ENCODE peak calls at places on chromosomes 13 and 19, in seven cellular contexts. One of them, this sample, is unnamed.

GRCh38 chr13:19818223-19818842 is 35.6 kb upstream of the PSPC1 start:
- DNase-seq in MV-4-11: no peak
- DNase-seq in thoracic aorta: no peak
- DNase-seq in activated CD4-positive, alpha-beta T cell treated with anti-CD3 and anti-CD28 coated beads for 1 hour: peak; percentile 13
- DNase-seq in SIG-M5: no peak
- DNase-seq in A172: no peak
- DNase-seq in activated T-cell treated with anti-CD3 and anti-CD28 coated beads, Interleukin-2, amount 50 U/mL, for 72 hours: peak; percentile 45
- DNase-seq in this sample: no peak

GRCh38 chr13:26811636-26812035 is 51.0 kb upstream of the GPR12 start:
- DNase-seq in MV-4-11: no peak
- DNase-seq in thoracic aorta: no peak
- DNase-seq in activated CD4-positive, alpha-beta T cell treated with anti-CD3 and anti-CD28 coated beads for 1 hour: no peak
- DNase-seq in SIG-M5: no peak
- DNase-seq in A172: no peak
- DNase-seq in activated T-cell treated with anti-CD3 and anti-CD28 coated beads, Interleukin-2, amount 50 U/mL, for 72 hours: no peak
- DNase-seq in this sample: no peak

GRCh38 chr13:90336507-90336906 is 1011.0 kb upstream of the MIR17HG start:
- DNase-seq in MV-4-11: no peak
- DNase-seq in thoracic aorta: no peak
- DNase-seq in activated CD4-positive, alpha-beta T cell treated with anti-CD3 and anti-CD28 coated beads for 1 hour: no peak
- DNase-seq in SIG-M5: no peak
- DNase-seq in A172: no peak
- DNase-seq in activated T-cell treated with anti-CD3 and anti-CD28 coated beads, Interleukin-2, amount 50 U/mL, for 72 hours: no peak
- DNase-seq in this sample: no peak

GRCh38 chr13:40681341-40682051 is 15.1 kb upstream of the FOXO1 start:
- DNase-seq in MV-4-11: no peak
- DNase-seq in thoracic aorta: no peak
- DNase-seq in activated CD4-positive, alpha-beta T cell treated with anti-CD3 and anti-CD28 coated beads for 1 hour: no peak
- DNase-seq in SIG-M5: no peak
- DNase-seq in A172: peak; percentile 33
- DNase-seq in activated T-cell treated with anti-CD3 and anti-CD28 coated beads, Interleukin-2, amount 50 U/mL, for 72 hours: no peak
- DNase-seq in this sample: no peak

GRCh38 chr19:28960986-28961705 is 251.8 kb downstream of the UQCRFS1 start:
- DNase-seq in MV-4-11: no peak
- DNase-seq in thoracic aorta: no peak
- DNase-seq in activated CD4-positive, alpha-beta T cell treated with anti-CD3 and anti-CD28 coated beads for 1 hour: no peak
- DNase-seq in SIG-M5: no peak
- DNase-seq in A172: no peak
- DNase-seq in activated T-cell treated with anti-CD3 and anti-CD28 coated beads, Interleukin-2, amount 50 U/mL, for 72 hours: no peak
- DNase-seq in this sample: no peak

GRCh38 chr19:37304190-37304883 is 66.6 kb upstream of the ZNF527 start:
- DNase-seq in MV-4-11: no peak
- DNase-seq in thoracic aorta: no peak
- DNase-seq in activated CD4-positive, alpha-beta T cell treated with anti-CD3 and anti-CD28 coated beads for 1 hour: no peak
- DNase-seq in SIG-M5: no peak
- DNase-seq in A172: no peak
- DNase-seq in activated T-cell treated with anti-CD3 and anti-CD28 coated beads, Interleukin-2, amount 50 U/mL, for 72 hours: no peak
- DNase-seq in this sample: no peak

GRCh38 chr19:54921082-54921481 is 15.1 kb downstream of the NCR1 start:
- DNase-seq in MV-4-11: peak; percentile 41
- DNase-seq in thoracic aorta: no peak
- DNase-seq in activated CD4-positive, alpha-beta T cell treated with anti-CD3 and anti-CD28 coated beads for 1 hour: no peak
- DNase-seq in SIG-M5: no peak
- DNase-seq in A172: no peak
- DNase-seq in activated T-cell treated with anti-CD3 and anti-CD28 coated beads, Interleukin-2, amount 50 U/mL, for 72 hours: no peak
- DNase-seq in this sample: no peak

GRCh38 chr19:29211562-29212416 is 1.2 kb downstream of the UQCRFS1 start:
- DNase-seq in MV-4-11: peak; percentile 15
- DNase-seq in thoracic aorta: no peak
- DNase-seq in activated CD4-positive, alpha-beta T cell treated with anti-CD3 and anti-CD28 coated beads for 1 hour: no peak
- DNase-seq in SIG-M5: no peak
- DNase-seq in A172: no peak
- DNase-seq in activated T-cell treated with anti-CD3 and anti-CD28 coated beads, Interleukin-2, amount 50 U/mL, for 72 hours: peak; percentile 14
- DNase-seq in this sample: no peak

GRCh38 chr19:30316000-30316491 is 56.1 kb upstream of the ZNF536 start:
- DNase-seq in MV-4-11: no peak
- DNase-seq in thoracic aorta: no peak
- DNase-seq in activated CD4-positive, alpha-beta T cell treated with anti-CD3 and anti-CD28 coated beads for 1 hour: no peak
- DNase-seq in SIG-M5: no peak
- DNase-seq in A172: no peak
- DNase-seq in activated T-cell treated with anti-CD3 and anti-CD28 coated beads, Interleukin-2, amount 50 U/mL, for 72 hours: no peak
- DNase-seq in this sample: no peak

GRCh38 chr13:98657506-98658085 is 80.7 kb upstream of the STK24 start:
- DNase-seq in MV-4-11: no peak
- DNase-seq in thoracic aorta: no peak
- DNase-seq in activated CD4-positive, alpha-beta T cell treated with anti-CD3 and anti-CD28 coated beads for 1 hour: no peak
- DNase-seq in SIG-M5: no peak
- DNase-seq in A172: peak; percentile 21
- DNase-seq in activated T-cell treated with anti-CD3 and anti-CD28 coated beads, Interleukin-2, amount 50 U/mL, for 72 hours: no peak
- DNase-seq in this sample: no peak

GRCh38 chr13:114140131-114140908 is 7.9 kb upstream of the RASA3 start:
- DNase-seq in MV-4-11: no peak
- DNase-seq in thoracic aorta: no peak
- DNase-seq in activated CD4-positive, alpha-beta T cell treated with anti-CD3 and anti-CD28 coated beads for 1 hour: no peak
- DNase-seq in SIG-M5: no peak
- DNase-seq in A172: no peak
- DNase-seq in activated T-cell treated with anti-CD3 and anti-CD28 coated beads, Interleukin-2, amount 50 U/mL, for 72 hours: no peak
- DNase-seq in this sample: no peak

This sample was measured in GM13976.